ENCODE peak calls at places on chromosomes 7 and 10, in eight cellular contexts. M, Q, C, E, A, D, L and Y are unnamed samples.
A peak's percentile ranks its signal among the peaks of the same experiment; 100 is the strongest.

GRCh38 chr7:149866817-149867447 is 6.8 kb upstream of the ATP6V0E2 start:
- DNase-seq in M (no peak), Q (no peak), C (no peak), E (no peak), A (no peak), D (peak; percentile 82), L (no peak), Y (no peak)

GRCh38 chr10:80408198-80409085 is at the start of gene PRXL2A:
- DNase-seq in M (peak; percentile 83), Q (peak; percentile 85), C (peak; percentile 91), E (peak; percentile 96), A (no peak), D (no peak), L (peak; percentile 91), Y (peak; percentile 83)

GRCh38 chr10:51716981-51717380 is 17.6 kb upstream of the CSTF2T start:
- DNase-seq in M (no peak), Q (no peak), C (no peak), E (no peak), A (no peak), D (peak; percentile 40), L (no peak), Y (no peak)

GRCh38 chr7:39741942-39742623 is 118.7 kb downstream of the RALA start:
- DNase-seq in M (no peak), Q (no peak), C (no peak), E (peak; percentile 46), A (no peak), D (peak; percentile 41), L (no peak), Y (no peak)

GRCh38 chr10:49512121-49512809 is 26.7 kb downstream of the ERCC6 start:
- DNase-seq in M (no peak), Q (peak; percentile 54), C (peak; percentile 11), E (peak; percentile 6), A (no peak), D (peak; percentile 43), L (no peak), Y (no peak)

GRCh38 chr10:77264107-77264506 is 373.5 kb downstream of the KCNMA1 start:
- DNase-seq in M (no peak), Q (no peak), C (no peak), E (no peak), A (peak; percentile 42), D (no peak), L (no peak), Y (no peak)

GRCh38 chr7:30548762-30549344 is 44.2 kb upstream of the GGCT start:
- DNase-seq in M (peak; percentile 79), Q (peak; percentile 74), C (peak; percentile 73), E (peak; percentile 63), A (no peak), D (peak; percentile 73), L (peak; percentile 71), Y (no peak)

GRCh38 chr7:8035647-8036518 is 67.3 kb downstream of the GLCCI1 start:
- DNase-seq in M (no peak), Q (no peak), C (no peak), E (peak; percentile 12), A (peak; percentile 23), D (peak; percentile 55), L (no peak), Y (no peak)

GRCh38 chr7:139679731-139680594 is 97.8 kb downstream of the HIPK2 start:
- DNase-seq in M (peak; percentile 49), Q (peak; percentile 62), C (no peak), E (no peak), A (no peak), D (peak; percentile 86), L (no peak), Y (no peak)

GRCh38 chr10:126387931-126388911 is at the start of gene ADAM12:
- DNase-seq in M (peak; percentile 17), Q (no peak), C (peak; percentile 35), E (no peak), A (no peak), D (peak; percentile 68), L (peak; percentile 80), Y (no peak)

GRCh38 chr7:139725077-139725476 is 52.7 kb downstream of the HIPK2 start:
- DNase-seq in M (no peak), Q (peak; percentile 39), C (no peak), E (no peak), A (peak; percentile 59), D (peak; percentile 90), L (no peak), Y (no peak)

GRCh38 chr10:31803606-31804195 is 124.9 kb downstream of the ARHGAP12 start:
- DNase-seq in M (no peak), Q (no peak), C (no peak), E (no peak), A (no peak), D (no peak), L (no peak), Y (no peak)

GRCh38 chr7:47039899-47040298 is 542.0 kb downstream of the TNS3 start:
- DNase-seq in M (no peak), Q (peak; percentile 28), C (no peak), E (no peak), A (no peak), D (peak; percentile 48), L (no peak), Y (no peak)

GRCh38 chr10:79266543-79267312 is 80.5 kb upstream of the PPIF start:
- DNase-seq in M (no peak), Q (no peak), C (peak; percentile 62), E (no peak), A (peak; percentile 81), D (peak; percentile 93), L (peak; percentile 90), Y (peak; percentile 93)
- H3K4me3 ChIP-seq in M (no peak overlapping the region), Q (no peak overlapping the region), C (no peak overlapping the region), E (no peak overlapping the region), A (peak overlapping the region; percentile 19), D (no peak overlapping the region), L (no peak overlapping the region), Y (peak overlapping the region; percentile 53)

GRCh38 chr10:17201165-17202013 is at the start of gene TRDMT1:
- DNase-seq in M (peak; percentile 82), Q (peak; percentile 77), C (peak; percentile 84), E (peak; percentile 81), A (no peak), D (peak; percentile 86), L (peak; percentile 94), Y (peak; percentile 94)

GRCh38 chr10:17202506-17202905 is 1.0 kb upstream of the TRDMT1 start:
- DNase-seq in M (no peak), Q (no peak), C (no peak), E (no peak), A (no peak), D (no peak), L (no peak), Y (no peak)

GRCh38 chr10:17199351-17199804 is 2.1 kb downstream of the TRDMT1 start:
- DNase-seq in M (no peak), Q (no peak), C (no peak), E (no peak), A (no peak), D (peak; percentile 70), L (no peak), Y (no peak)

GRCh38 chr10:17200035-17200884 is 1.2 kb downstream of the TRDMT1 start:
- DNase-seq in M (no peak), Q (no peak), C (no peak), E (no peak), A (no peak), D (no peak), L (no peak), Y (no peak)

DNA sequence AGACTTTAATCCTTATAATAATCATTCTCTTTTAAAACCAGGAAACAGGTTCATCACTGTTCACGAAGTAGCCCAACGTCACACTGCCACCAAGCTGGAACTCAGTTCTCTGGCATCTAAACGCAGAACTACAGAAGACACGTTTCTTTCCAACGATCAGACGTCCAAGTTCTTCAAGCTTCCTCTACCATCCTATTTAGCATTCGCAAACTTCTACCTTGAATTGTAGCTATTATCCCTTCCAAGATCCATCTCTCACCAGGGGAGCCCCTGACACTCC is 647 bp downstream of the TRDMT1 start:
- DNase-seq in M (peak; percentile 29), Q (peak; percentile 49), C (peak; percentile 30), E (peak; percentile 4), A (no peak), D (peak; percentile 49), L (peak; percentile 70), Y (no peak)
- TF ChIP-seq CTCF in M (no peak), Q (no peak), C (no peak), E (no peak), A (no peak), D (no peak), L (no peak), Y (no peak)

GRCh38 chr10:5757766-5758517 is 55.3 kb downstream of the GDI2 start:
- DNase-seq in M (no peak), Q (no peak), C (no peak), E (no peak), A (no peak), D (no peak), L (no peak), Y (no peak)

GRCh38 chr10:5748394-5748803 is 63.8 kb downstream of the TASOR2 start:
- DNase-seq in M (no peak), Q (no peak), C (no peak), E (no peak), A (no peak), D (no peak), L (no peak), Y (no peak)

GRCh38 chr10:5751854-5752253 is 61.4 kb downstream of the GDI2 start:
- DNase-seq in M (no peak), Q (no peak), C (no peak), E (no peak), A (no peak), D (no peak), L (no peak), Y (no peak)

GRCh38 chr10:5752301-5752871 is 60.8 kb downstream of the GDI2 start:
- DNase-seq in M (no peak), Q (no peak), C (no peak), E (no peak), A (no peak), D (no peak), L (no peak), Y (no peak)
- H3K27ac ChIP-seq in M (no peak overlapping the region), Q (no peak overlapping the region), C (no peak overlapping the region), E (no peak overlapping the region), A (no peak overlapping the region), D (no peak overlapping the region), L (no peak overlapping the region), Y (no peak overlapping the region)

GRCh38 chr7:131844380-131844779 is 288.0 kb upstream of the PODXL start:
- DNase-seq in M (no peak), Q (no peak), C (no peak), E (peak; percentile 62), A (no peak), D (no peak), L (no peak), Y (no peak)

GRCh38 chr7:131835141-131835540 is 278.7 kb upstream of the PODXL start:
- DNase-seq in M (no peak), Q (no peak), C (no peak), E (peak; percentile 18), A (no peak), D (no peak), L (no peak), Y (no peak)

GRCh38 chr7:131836733-131837132 is 280.3 kb upstream of the PODXL start:
- DNase-seq in M (no peak), Q (no peak), C (no peak), E (peak; percentile 30), A (no peak), D (no peak), L (no peak), Y (no peak)

GRCh38 chr7:131843862-131844261 is 287.4 kb upstream of the PODXL start:
- DNase-seq in M (no peak), Q (peak; percentile 76), C (no peak), E (no peak), A (no peak), D (peak; percentile 17), L (peak; percentile 77), Y (no peak)

DNA sequence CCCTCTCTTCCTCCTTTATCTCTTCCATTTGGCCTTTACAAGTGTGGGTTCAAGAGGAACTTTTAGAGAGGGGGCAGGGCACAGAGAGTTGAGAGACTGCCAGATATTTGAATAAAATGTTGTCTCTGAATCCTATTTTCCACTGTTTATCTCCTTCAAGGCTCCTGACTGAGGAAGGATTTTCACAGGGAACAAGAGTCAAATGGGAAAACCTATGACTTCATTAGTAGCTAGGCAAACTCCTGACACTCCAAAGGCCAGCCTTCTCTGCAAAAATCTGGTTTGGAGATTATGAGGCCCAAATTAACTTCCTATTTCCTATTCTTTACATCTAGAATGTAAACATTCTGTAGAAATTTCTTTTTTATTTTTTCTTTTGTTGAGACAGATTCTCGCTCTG is 283.9 kb upstream of the PODXL start:
- DNase-seq in M (no peak), Q (no peak), C (no peak), E (no peak), A (no peak), D (no peak), L (no peak), Y (no peak)
- H3K4me3 ChIP-seq in M (no peak overlapping the region), Q (no peak overlapping the region), C (no peak overlapping the region), E (no peak overlapping the region), A (no peak overlapping the region), D (no peak overlapping the region), L (no peak overlapping the region), Y (no peak overlapping the region)